ENCODE peak calls at places on chromosomes 12 and 14, in eight cellular contexts. R, S, L, T, X, G, Q and A are unnamed samples.
A peak's percentile ranks its signal among the peaks of the same experiment; 100 is the strongest.

GRCh38 chr12:49357099-49357678 is 10.1 kb upstream of the SPATS2 start:
- DNase-seq in R (no peak), S (no peak), L (no peak), T (no peak), X (peak; percentile 51), G (no peak), Q (peak; percentile 37), A (no peak)

GRCh38 chr14:102999227-102999895 is 58.0 kb downstream of the CDC42BPB start:
- DNase-seq in R (no peak), S (no peak), L (no peak), T (no peak), X (peak; percentile 85), G (no peak), Q (no peak), A (no peak)

GRCh38 chr12:62210422-62210821 is 49.8 kb upstream of the USP15 start:
- DNase-seq in R (peak; percentile 18), S (peak; percentile 33), L (no peak), T (peak; percentile 45), X (peak; percentile 27), G (peak; percentile 28), Q (peak; percentile 45), A (peak; percentile 24)

GRCh38 chr12:6181583-6182278 is 18.5 kb upstream of the CD9 start:
- DNase-seq in R (no peak), S (no peak), L (no peak), T (no peak), X (no peak), G (no peak), Q (no peak), A (no peak)

GRCh38 chr12:105214670-105215375 is 21.2 kb downstream of the APPL2 start:
- DNase-seq in R (no peak), S (peak; percentile 84), L (no peak), T (no peak), X (no peak), G (peak; percentile 94), Q (no peak), A (no peak)

GRCh38 chr14:32150392-32150791 is 51.5 kb upstream of the RNU6-7 start:
- DNase-seq in R (no peak), S (no peak), L (no peak), T (no peak), X (no peak), G (no peak), Q (no peak), A (no peak)

GRCh38 chr12:89390802-89391673 is 38.7 kb upstream of the DUSP6 start:
- DNase-seq in R (no peak), S (no peak), L (no peak), T (no peak), X (peak; percentile 88), G (peak; percentile 24), Q (no peak), A (no peak)

GRCh38 chr14:59398841-59399240 is 66.3 kb downstream of the GPR135 start:
- DNase-seq in R (no peak), S (no peak), L (no peak), T (no peak), X (no peak), G (no peak), Q (no peak), A (no peak)

GRCh38 chr12:57764662-57765002 is 2.2 kb downstream of the CYP27B1 start:
- DNase-seq in R (no peak), S (no peak), L (peak; percentile 75), T (no peak), X (no peak), G (no peak), Q (no peak), A (no peak)

GRCh38 chr12:112013601-112014402 is 576 bp downstream of the ERP29 start:
- DNase-seq in R (peak; percentile 50), S (peak; percentile 73), L (peak; percentile 66), T (peak; percentile 69), X (peak; percentile 74), G (peak; percentile 78), Q (peak; percentile 87), A (peak; percentile 41)

GRCh38 chr14:69224946-69225345 is 33.6 kb downstream of the EXD2 start:
- DNase-seq in R (no peak), S (no peak), L (no peak), T (no peak), X (no peak), G (no peak), Q (no peak), A (no peak)

GRCh38 chr12:31574803-31575573 is 15.9 kb downstream of the DENND5B start:
- DNase-seq in R (no peak), S (no peak), L (no peak), T (no peak), X (peak; percentile 65), G (no peak), Q (peak; percentile 23), A (no peak)

GRCh38 chr12:75759842-75760260 is 248.4 kb upstream of the KRR1 start:
- DNase-seq in R (no peak), S (no peak), L (no peak), T (no peak), X (peak; percentile 91), G (no peak), Q (no peak), A (no peak)

GRCh38 chr14:56798447-56799326 is 11.6 kb downstream of the OTX2 start:
- DNase-seq in R (no peak), S (no peak), L (no peak), T (no peak), X (no peak), G (no peak), Q (peak; percentile 82), A (no peak)

GRCh38 chr12:124464830-124465229 is 102.6 kb downstream of the NCOR2 start:
- DNase-seq in R (no peak), S (no peak), L (no peak), T (no peak), X (no peak), G (no peak), Q (no peak), A (no peak)

GRCh38 chr14:56817396-56817921 is 7.2 kb upstream of the OTX2 start:
- DNase-seq in R (no peak), S (no peak), L (no peak), T (no peak), X (no peak), G (no peak), Q (peak; percentile 60), A (no peak)

GRCh38 chr12:130014485-130014807 is 110.6 kb upstream of the TMEM132D start:
- DNase-seq in R (no peak), S (no peak), L (no peak), T (no peak), X (no peak), G (no peak), Q (peak; percentile 63), A (no peak)

GRCh38 chr12:1750300-1750699 is 59.4 kb downstream of the ADIPOR2 start:
- DNase-seq in R (no peak), S (no peak), L (no peak), T (no peak), X (no peak), G (no peak), Q (no peak), A (no peak)

GRCh38 chr12:127284021-127284420 is 982.9 kb upstream of the TMEM132C start:
- DNase-seq in R (no peak), S (no peak), L (no peak), T (no peak), X (peak; percentile 58), G (no peak), Q (no peak), A (no peak)

GRCh38 chr14:85471156-85471555 is 58.8 kb upstream of the FLRT2 start:
- DNase-seq in R (no peak), S (no peak), L (no peak), T (no peak), X (peak; percentile 86), G (no peak), Q (no peak), A (no peak)

GRCh38 chr12:49777800-49778748 is 36.7 kb downstream of the TMBIM6 start:
- DNase-seq in R (peak; percentile 65), S (peak; percentile 79), L (peak; percentile 50), T (no peak), X (peak; percentile 20), G (peak; percentile 75), Q (peak; percentile 64), A (peak; percentile 50)

GRCh38 chr12:1875608-1876007 is 42.8 kb downstream of the CACNA2D4 start:
- DNase-seq in R (no peak), S (no peak), L (no peak), T (no peak), X (no peak), G (no peak), Q (no peak), A (no peak)

GRCh38 chr14:32078030-32078793 is 1.1 kb downstream of the ARHGAP5 start:
- DNase-seq in R (no peak), S (peak; percentile 46), L (peak; percentile 41), T (peak; percentile 34), X (peak; percentile 41), G (peak; percentile 43), Q (peak; percentile 27), A (peak; percentile 33)

GRCh38 chr12:89257355-89257754 is 94.9 kb downstream of the DUSP6 start:
- DNase-seq in R (no peak), S (no peak), L (no peak), T (no peak), X (no peak), G (no peak), Q (no peak), A (no peak)

GRCh38 chr12:43805149-43805856 is 814 bp downstream of the TWF1 start:
- DNase-seq in R (no peak), S (no peak), L (no peak), T (no peak), X (peak; percentile 9), G (no peak), Q (peak; percentile 13), A (no peak)

GRCh38 chr14:31127690-31128089 is 79.9 kb downstream of the HECTD1 start:
- DNase-seq in R (peak; percentile 4), S (no peak), L (no peak), T (no peak), X (no peak), G (no peak), Q (no peak), A (no peak)

GRCh38 chr12:91836696-91837095 is 308.9 kb downstream of the BTG1 start:
- DNase-seq in R (no peak), S (no peak), L (no peak), T (no peak), X (no peak), G (no peak), Q (no peak), A (no peak)

GRCh38 chr14:93047187-93047586 is 68.5 kb downstream of the ITPK1 start:
- DNase-seq in R (no peak), S (no peak), L (no peak), T (no peak), X (no peak), G (no peak), Q (no peak), A (peak; percentile 0)
- H3K4me1 ChIP-seq in R (peaks cover 31% of the 10 kb centered on the region), S (peaks cover 96% of the 10 kb centered on the region), L (peaks cover 22% of the 10 kb centered on the region), T (peaks cover 27% of the 10 kb centered on the region), X (peaks cover 3% of the 10 kb centered on the region), G (peaks cover 94% of the 10 kb centered on the region), Q (peaks cover 44% of the 10 kb centered on the region), A (peaks cover 91% of the 10 kb centered on the region)

GRCh38 chr12:85829391-85829790 is 6.8 kb downstream of the RASSF9 start:
- DNase-seq in R (no peak), S (no peak), L (no peak), T (no peak), X (peak; percentile 82), G (no peak), Q (no peak), A (no peak)
- H3K4me1 ChIP-seq in R (no peaks in the 10 kb centered on the region), S (peaks cover 4% of the 10 kb centered on the region), L (peaks cover 7% of the 10 kb centered on the region), T (no peaks in the 10 kb centered on the region), X (no peaks in the 10 kb centered on the region), G (no peaks in the 10 kb centered on the region), Q (no peaks in the 10 kb centered on the region), A (peaks cover 49% of the 10 kb centered on the region)

GRCh38 chr12:29713729-29714128 is 70.0 kb downstream of the TMTC1 start:
- DNase-seq in R (no peak), S (no peak), L (no peak), T (no peak), X (no peak), G (no peak), Q (no peak), A (no peak)
- H3K4me1 ChIP-seq in R (no peaks in the 10 kb centered on the region), S (peaks cover 19% of the 10 kb centered on the region), L (no peaks in the 10 kb centered on the region), T (no peaks in the 10 kb centered on the region), X (peaks cover 2% of the 10 kb centered on the region), G (no peaks in the 10 kb centered on the region), Q (peaks cover 14% of the 10 kb centered on the region), A (peaks cover 57% of the 10 kb centered on the region)

GRCh38 chr12:117041798-117042170 is 57.4 kb downstream of the TESC start:
- DNase-seq in R (no peak), S (no peak), L (no peak), T (no peak), X (no peak), G (no peak), Q (no peak), A (no peak)
- H3K4me1 ChIP-seq in R (no peaks in the 10 kb centered on the region), S (peaks cover 53% of the 10 kb centered on the region), L (no peaks in the 10 kb centered on the region), T (peaks cover 3% of the 10 kb centered on the region), X (no peaks in the 10 kb centered on the region), G (no peaks in the 10 kb centered on the region), Q (peaks cover 18% of the 10 kb centered on the region), A (peaks cover 47% of the 10 kb centered on the region)